ENCODE peak calls at places on chromosomes 5 and 9, in five cellular contexts. One of them, this sample, is unnamed.
A peak's percentile ranks its signal among the peaks of the same experiment; 100 is the strongest.

GRCh38 chr9:99307846-99308245 is 85.8 kb downstream of the SEC61B start:
- DNase-seq in psoas muscle: no peak
- DNase-seq in HFFc6: no peak
- DNase-seq in Panc1: no peak
- DNase-seq in kidney epithelial cell: no peak
- DNase-seq in this sample: no peak

GRCh38 chr9:114500583-114501292 is 4.5 kb downstream of the WHRN start:
- DNase-seq in Panc1: no peak
- DNase-seq in kidney epithelial cell: no peak
- DNase-seq in HFFc6: no peak
- DNase-seq in psoas muscle: no peak
- DNase-seq in this sample: no peak

GRCh38 chr9:129849042-129849441 is 13.8 kb downstream of the USP20 start:
- DNase-seq in HFFc6: no peak
- DNase-seq in psoas muscle: no peak
- DNase-seq in kidney epithelial cell: no peak
- DNase-seq in Panc1: no peak
- DNase-seq in this sample: no peak

GRCh38 chr5:113212244-113212920 is 222.4 kb downstream of the TSSK1B start:
- DNase-seq in HFFc6: peak; percentile 19
- DNase-seq in psoas muscle: no peak
- DNase-seq in Panc1: no peak
- DNase-seq in kidney epithelial cell: no peak
- DNase-seq in this sample: no peak

GRCh38 chr9:136773386-136774044 is 9.2 kb upstream of the LCN15 start:
- DNase-seq in kidney epithelial cell: no peak
- DNase-seq in Panc1: no peak
- DNase-seq in HFFc6: no peak
- DNase-seq in psoas muscle: peak; percentile 60
- DNase-seq in this sample: no peak

GRCh38 chr5:58794875-58795274 is 212.0 kb downstream of the RAB3C start:
- DNase-seq in HFFc6: no peak
- DNase-seq in psoas muscle: no peak
- DNase-seq in kidney epithelial cell: no peak
- DNase-seq in Panc1: no peak
- DNase-seq in this sample: no peak

GRCh38 chr9:5455181-5455580 is 4.8 kb downstream of the CD274 start:
- DNase-seq in psoas muscle: no peak
- DNase-seq in kidney epithelial cell: no peak
- DNase-seq in HFFc6: peak; percentile 76
- DNase-seq in Panc1: no peak
- DNase-seq in this sample: no peak

GRCh38 chr9:138024131-138024530 is 146.5 kb downstream of the CACNA1B start:
- DNase-seq in kidney epithelial cell: no peak
- DNase-seq in Panc1: no peak
- DNase-seq in HFFc6: no peak
- DNase-seq in psoas muscle: peak; percentile 28
- DNase-seq in this sample: no peak

GRCh38 chr5:74613283-74613682 is 27.2 kb downstream of the ENC1 start:
- DNase-seq in HFFc6: no peak
- DNase-seq in kidney epithelial cell: no peak
- DNase-seq in psoas muscle: no peak
- DNase-seq in Panc1: no peak
- DNase-seq in this sample: no peak

DNA sequence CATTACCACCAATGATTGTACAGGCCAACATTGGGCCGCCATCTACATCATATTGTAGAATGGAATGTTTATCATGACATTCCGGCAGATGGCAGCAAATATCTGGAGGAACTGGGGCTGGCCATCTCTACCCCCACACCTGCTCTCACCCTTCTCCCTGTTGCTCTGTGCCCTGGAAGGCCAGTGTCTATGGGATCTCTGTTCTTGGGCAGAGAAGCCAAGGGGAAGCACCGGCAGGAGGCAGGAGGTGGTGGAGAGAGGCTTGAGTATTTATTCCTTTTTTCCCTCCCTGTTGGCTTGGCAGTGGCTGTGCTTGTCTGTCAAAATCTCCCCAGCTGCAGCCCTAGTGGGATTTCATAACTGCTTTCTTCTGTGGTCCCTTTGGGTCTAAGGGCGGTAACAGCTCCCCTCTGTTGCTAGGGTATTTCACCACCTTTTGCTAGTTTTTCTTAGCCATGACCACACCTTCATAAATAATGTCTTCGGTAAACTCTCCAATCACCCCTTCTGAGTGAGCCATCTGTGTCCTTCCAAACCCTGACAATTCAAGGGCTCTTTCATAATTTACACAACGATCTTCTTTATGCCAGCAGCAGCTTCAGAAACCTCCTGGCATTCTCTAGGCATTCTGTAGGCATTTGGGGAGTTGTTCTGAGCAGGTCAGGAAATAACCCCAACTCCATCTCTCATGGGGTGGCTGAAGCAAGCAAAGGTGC is 225.8 kb downstream of the MELK start:
- DNase-seq in kidney epithelial cell: no peak
- DNase-seq in psoas muscle: no peak
- DNase-seq in HFFc6: no peak
- DNase-seq in Panc1: no peak
- DNase-seq in this sample: no peak
- TF ChIP-seq CTCF in kidney epithelial cell: no peak
- TF ChIP-seq CTCF in psoas muscle: no peak
- TF ChIP-seq CTCF in HFFc6: no peak
- TF ChIP-seq CTCF in Panc1: no peak
- TF ChIP-seq CTCF in this sample: peak; percentile 41

GRCh38 chr9:110095776-110096175 is 112.2 kb downstream of the C9orf152 start:
- DNase-seq in Panc1: no peak
- DNase-seq in psoas muscle: no peak
- DNase-seq in HFFc6: no peak
- DNase-seq in kidney epithelial cell: no peak
- DNase-seq in this sample: no peak

GRCh38 chr9:110101531-110102161 is 106.3 kb downstream of the C9orf152 start:
- DNase-seq in HFFc6: no peak
- DNase-seq in psoas muscle: no peak
- DNase-seq in kidney epithelial cell: no peak
- DNase-seq in Panc1: no peak
- DNase-seq in this sample: no peak

GRCh38 chr9:110103257-110103656 is 104.7 kb downstream of the C9orf152 start:
- DNase-seq in HFFc6: no peak
- DNase-seq in Panc1: no peak
- DNase-seq in psoas muscle: no peak
- DNase-seq in kidney epithelial cell: no peak
- DNase-seq in this sample: no peak

GRCh38 chr9:110095238-110095637 is 112.7 kb downstream of the C9orf152 start:
- DNase-seq in psoas muscle: no peak
- DNase-seq in kidney epithelial cell: no peak
- DNase-seq in Panc1: no peak
- DNase-seq in HFFc6: no peak
- DNase-seq in this sample: no peak

GRCh38 chr9:110099236-110099741 is 108.7 kb downstream of the C9orf152 start:
- DNase-seq in Panc1: no peak
- DNase-seq in kidney epithelial cell: no peak
- DNase-seq in psoas muscle: no peak
- DNase-seq in HFFc6: peak; percentile 74
- DNase-seq in this sample: no peak
- TF ChIP-seq CTCF in Panc1: no peak
- TF ChIP-seq CTCF in kidney epithelial cell: no peak
- TF ChIP-seq CTCF in psoas muscle: no peak
- TF ChIP-seq CTCF in HFFc6: peak; percentile 39
- TF ChIP-seq CTCF in this sample: no peak

GRCh38 chr5:137016783-137017324 is 482.3 kb downstream of the SPOCK1 start:
- DNase-seq in HFFc6: no peak
- DNase-seq in Panc1: no peak
- DNase-seq in psoas muscle: no peak
- DNase-seq in kidney epithelial cell: no peak
- DNase-seq in this sample: no peak
- TF ChIP-seq CTCF in HFFc6: no peak
- TF ChIP-seq CTCF in Panc1: no peak
- TF ChIP-seq CTCF in psoas muscle: no peak
- TF ChIP-seq CTCF in kidney epithelial cell: no peak
- TF ChIP-seq CTCF in this sample: peak; percentile 15

DNA sequence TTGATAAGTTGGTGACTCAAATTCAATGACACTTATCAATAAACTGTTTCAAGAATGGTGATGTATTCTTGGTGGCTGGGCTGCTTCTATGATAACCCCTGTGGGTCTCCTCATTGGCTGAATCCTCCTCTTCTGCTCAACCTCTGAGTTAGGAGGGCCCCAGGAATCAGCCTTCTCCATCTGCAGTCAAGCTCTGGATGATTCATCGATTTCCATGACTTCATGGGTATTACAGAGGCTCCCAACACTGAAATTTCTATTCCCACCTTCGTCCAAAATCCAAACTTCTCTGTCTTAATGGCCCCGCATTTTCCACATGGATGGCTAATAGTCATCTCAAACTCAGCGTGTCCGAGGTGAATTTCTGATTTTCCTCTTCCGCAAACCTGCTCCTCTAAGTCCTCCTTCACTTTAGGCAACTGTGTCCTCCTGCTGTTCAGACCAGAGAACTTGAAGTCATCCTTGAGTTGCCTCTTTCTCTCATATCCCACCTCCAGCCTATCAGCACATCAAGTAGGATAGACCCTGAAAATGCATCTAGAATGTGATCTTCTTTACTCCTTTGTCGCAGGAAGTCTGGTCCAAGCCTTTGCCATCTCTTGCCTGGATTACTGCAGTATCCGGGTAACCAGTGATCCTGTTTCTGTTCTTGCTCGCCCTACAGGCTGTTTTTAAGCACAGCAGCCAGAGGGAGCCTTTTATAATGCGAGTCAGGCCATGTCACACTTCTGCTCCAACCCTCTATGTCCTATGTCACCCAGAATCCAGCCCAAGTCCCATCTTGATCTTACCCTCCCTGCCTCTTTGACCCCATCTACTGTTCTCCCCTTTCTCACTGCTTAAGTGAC is 41.4 kb upstream of the IL7R start:
- DNase-seq in Panc1: peak; percentile 39
- DNase-seq in HFFc6: peak; percentile 10
- DNase-seq in kidney epithelial cell: no peak
- DNase-seq in psoas muscle: no peak
- DNase-seq in this sample: peak; percentile 19
- TF ChIP-seq CTCF in Panc1: peak; percentile 74
- TF ChIP-seq CTCF in HFFc6: peak; percentile 56
- TF ChIP-seq CTCF in kidney epithelial cell: peak; percentile 19
- TF ChIP-seq CTCF in psoas muscle: peak; percentile 47
- TF ChIP-seq CTCF in this sample: peak; percentile 61

DNA sequence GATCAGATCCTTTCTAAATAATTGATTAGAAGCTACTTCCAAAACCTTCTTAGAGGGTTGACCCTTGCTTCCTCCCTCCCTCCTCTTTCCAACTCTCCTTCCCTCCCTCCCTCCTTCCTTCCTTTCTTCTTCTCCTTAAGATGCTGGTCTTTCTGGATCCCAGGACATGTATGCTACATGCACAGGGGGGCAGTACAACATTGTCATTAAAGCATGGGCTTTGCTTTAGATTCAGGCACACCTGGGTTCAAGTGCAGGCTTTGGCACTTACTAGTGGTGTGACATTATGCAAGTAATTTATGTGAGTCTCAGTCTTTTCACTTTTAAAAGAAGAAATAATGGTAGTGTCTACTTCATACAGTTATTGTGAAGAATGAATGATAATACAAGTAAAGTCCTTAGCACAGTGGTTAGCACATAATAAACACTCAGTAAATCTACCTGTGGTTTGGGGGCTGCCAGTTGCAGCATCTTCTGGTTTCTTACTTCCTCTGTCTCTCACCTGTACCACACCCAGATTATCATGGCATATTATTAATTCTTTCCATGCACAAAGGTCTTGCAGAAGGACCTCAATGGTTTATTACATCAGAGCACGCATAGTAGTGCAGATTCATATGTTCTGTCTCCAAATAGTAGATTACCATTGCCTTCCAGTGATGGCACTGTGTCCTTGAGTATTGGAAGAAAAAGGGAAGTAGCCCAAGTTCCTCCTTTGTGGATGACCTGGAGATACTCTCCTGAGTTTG is 154.1 kb downstream of the ARHGAP26 start:
- DNase-seq in Panc1: no peak
- DNase-seq in psoas muscle: no peak
- DNase-seq in kidney epithelial cell: no peak
- DNase-seq in HFFc6: no peak
- DNase-seq in this sample: no peak
- TF ChIP-seq CTCF in Panc1: peak; percentile 15
- TF ChIP-seq CTCF in psoas muscle: no peak
- TF ChIP-seq CTCF in kidney epithelial cell: no peak
- TF ChIP-seq CTCF in HFFc6: peak; percentile 51
- TF ChIP-seq CTCF in this sample: no peak

GRCh38 chr5:14872070-14872989 is 752 bp upstream of the ANKH start:
- DNase-seq in kidney epithelial cell: no peak
- DNase-seq in HFFc6: no peak
- DNase-seq in psoas muscle: peak; percentile 82
- DNase-seq in Panc1: no peak
- DNase-seq in this sample: peak; percentile 53
- TF ChIP-seq CTCF in kidney epithelial cell: no peak
- TF ChIP-seq CTCF in HFFc6: peak; percentile 51
- TF ChIP-seq CTCF in psoas muscle: no peak
- TF ChIP-seq CTCF in Panc1: peak; percentile 72
- TF ChIP-seq CTCF in this sample: peak; percentile 32

DNA sequence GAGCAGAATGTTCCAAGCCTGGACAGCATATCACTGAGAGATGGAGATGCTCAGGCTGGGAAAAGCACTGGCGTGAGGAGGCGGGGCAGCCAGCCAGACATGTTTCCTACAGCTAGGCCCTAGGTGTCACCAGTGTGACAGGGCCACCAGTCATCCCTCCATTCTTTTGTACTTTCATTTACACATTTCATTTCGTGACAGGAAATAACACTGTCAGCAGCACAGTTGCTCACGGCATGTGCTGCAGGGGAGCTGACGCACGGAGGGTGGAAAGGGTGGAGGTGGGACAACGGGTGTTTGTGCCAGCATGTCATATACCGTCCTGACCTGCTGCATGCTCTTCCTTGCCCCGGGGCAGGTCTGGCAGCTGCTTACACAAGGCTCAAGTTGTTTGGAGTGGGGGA is 14.8 kb upstream of the CEMIP2 start:
- DNase-seq in Panc1: no peak
- DNase-seq in psoas muscle: peak; percentile 59
- DNase-seq in kidney epithelial cell: no peak
- DNase-seq in HFFc6: no peak
- DNase-seq in this sample: no peak
- TF ChIP-seq CTCF in Panc1: no peak
- TF ChIP-seq CTCF in psoas muscle: no peak
- TF ChIP-seq CTCF in kidney epithelial cell: no peak
- TF ChIP-seq CTCF in HFFc6: no peak
- TF ChIP-seq CTCF in this sample: no peak

This sample was measured in neural crest cell.